ENCODE peak calls at places on chromosomes 1 and 21, in five cellular contexts. One of them, this sample, is unnamed.

GRCh38 chr1:171344473-171344820 is 30.5 kb downstream of the FMO4 start:
- DNase-seq in psoas muscle: no peak
- DNase-seq in Caco-2: no peak
- DNase-seq in neural progenitor cell: no peak
- DNase-seq in lower lobe of right lung: no peak
- DNase-seq in this sample: no peak

GRCh38 chr1:216612291-216612690 is 110.9 kb downstream of the ESRRG start:
- DNase-seq in psoas muscle: no peak
- DNase-seq in Caco-2: no peak
- DNase-seq in neural progenitor cell: no peak
- DNase-seq in lower lobe of right lung: no peak
- DNase-seq in this sample: no peak

GRCh38 chr1:176567190-176567794 is 104.3 kb downstream of the PAPPA2 start:
- DNase-seq in psoas muscle: no peak
- DNase-seq in Caco-2: no peak
- DNase-seq in neural progenitor cell: no peak
- DNase-seq in lower lobe of right lung: no peak
- DNase-seq in this sample: no peak

GRCh38 chr1:226223157-226223785 is at the start of gene MIXL1:
- DNase-seq in psoas muscle: no peak
- DNase-seq in Caco-2: no peak
- DNase-seq in neural progenitor cell: peak; percentile 37
- DNase-seq in lower lobe of right lung: no peak
- DNase-seq in this sample: no peak

GRCh38 chr1:174445351-174445750 is 2.4 kb upstream of the GPR52 start:
- DNase-seq in psoas muscle: no peak
- DNase-seq in Caco-2: no peak
- DNase-seq in neural progenitor cell: no peak
- DNase-seq in lower lobe of right lung: no peak
- DNase-seq in this sample: no peak

GRCh38 chr1:224700915-224701531 is 84.9 kb downstream of the CNIH3 start:
- DNase-seq in psoas muscle: no peak
- DNase-seq in Caco-2: no peak
- DNase-seq in neural progenitor cell: peak; percentile 71
- DNase-seq in lower lobe of right lung: no peak
- DNase-seq in this sample: no peak

GRCh38 chr21:18023099-18023498 is 203.9 kb upstream of the C21orf91 start:
- DNase-seq in psoas muscle: no peak
- DNase-seq in Caco-2: no peak
- DNase-seq in neural progenitor cell: peak; percentile 47
- DNase-seq in lower lobe of right lung: no peak
- DNase-seq in this sample: no peak

GRCh38 chr1:40780678-40781613 is 2.6 kb upstream of the KCNQ4 start:
- DNase-seq in psoas muscle: no peak
- DNase-seq in Caco-2: no peak
- DNase-seq in neural progenitor cell: no peak
- DNase-seq in lower lobe of right lung: no peak
- DNase-seq in this sample: peak; percentile 35

GRCh38 chr1:47932744-47933143 is 64.4 kb downstream of the TRABD2B start:
- DNase-seq in psoas muscle: no peak
- DNase-seq in Caco-2: no peak
- DNase-seq in neural progenitor cell: no peak
- DNase-seq in lower lobe of right lung: no peak
- DNase-seq in this sample: no peak

GRCh38 chr1:198072177-198072576 is 84.6 kb upstream of the NEK7 start:
- DNase-seq in psoas muscle: no peak
- DNase-seq in Caco-2: no peak
- DNase-seq in neural progenitor cell: no peak
- DNase-seq in lower lobe of right lung: no peak
- DNase-seq in this sample: no peak

GRCh38 chr1:10779201-10779600 is 17.2 kb downstream of the CASZ1 start:
- DNase-seq in psoas muscle: no peak
- DNase-seq in Caco-2: no peak
- DNase-seq in neural progenitor cell: no peak
- DNase-seq in lower lobe of right lung: peak; percentile 59
- DNase-seq in this sample: peak; percentile 29

GRCh38 chr1:223341111-223341510 is 22.9 kb downstream of the SUSD4 start:
- DNase-seq in psoas muscle: peak; percentile 77
- DNase-seq in Caco-2: no peak
- DNase-seq in neural progenitor cell: no peak
- DNase-seq in lower lobe of right lung: no peak
- DNase-seq in this sample: peak; percentile 57

GRCh38 chr1:6500446-6501406 is 9.3 kb upstream of the PLEKHG5 start:
- DNase-seq in psoas muscle: no peak
- DNase-seq in Caco-2: no peak
- DNase-seq in neural progenitor cell: no peak
- DNase-seq in lower lobe of right lung: no peak
- DNase-seq in this sample: no peak

GRCh38 chr1:169421309-169421708 is 6.0 kb downstream of the CCDC181 start:
- DNase-seq in psoas muscle: no peak
- DNase-seq in Caco-2: no peak
- DNase-seq in neural progenitor cell: no peak
- DNase-seq in lower lobe of right lung: no peak
- DNase-seq in this sample: no peak

GRCh38 chr1:39205781-39206464 is 1.4 kb downstream of the MACF1 start:
- DNase-seq in psoas muscle: no peak
- DNase-seq in Caco-2: no peak
- DNase-seq in neural progenitor cell: no peak
- DNase-seq in lower lobe of right lung: no peak
- DNase-seq in this sample: no peak

GRCh38 chr1:115955228-115955627 is 21.1 kb upstream of the SLC22A15 start:
- DNase-seq in psoas muscle: no peak
- DNase-seq in Caco-2: no peak
- DNase-seq in neural progenitor cell: no peak
- DNase-seq in lower lobe of right lung: no peak
- DNase-seq in this sample: no peak

GRCh38 chr1:78333426-78334012 is 157.3 kb upstream of the PTGFR start:
- DNase-seq in psoas muscle: no peak
- DNase-seq in Caco-2: no peak
- DNase-seq in neural progenitor cell: peak; percentile 40
- DNase-seq in lower lobe of right lung: no peak
- DNase-seq in this sample: no peak

GRCh38 chr1:167430849-167431242 is 87.5 kb downstream of the CD247 start:
- DNase-seq in psoas muscle: no peak
- DNase-seq in Caco-2: no peak
- DNase-seq in neural progenitor cell: no peak
- DNase-seq in lower lobe of right lung: no peak
- DNase-seq in this sample: no peak

GRCh38 chr1:115099693-115100050 is 10.4 kb upstream of the TSPAN2 start:
- DNase-seq in psoas muscle: no peak
- DNase-seq in Caco-2: no peak
- DNase-seq in neural progenitor cell: no peak
- DNase-seq in lower lobe of right lung: no peak
- DNase-seq in this sample: no peak

GRCh38 chr1:230240446-230241076 is 173.5 kb downstream of the GALNT2 start:
- DNase-seq in psoas muscle: no peak
- DNase-seq in Caco-2: no peak
- DNase-seq in neural progenitor cell: no peak
- DNase-seq in lower lobe of right lung: no peak
- DNase-seq in this sample: no peak

GRCh38 chr1:206736878-206737728 is 33.5 kb upstream of the IL19 start:
- DNase-seq in psoas muscle: no peak
- DNase-seq in Caco-2: no peak
- DNase-seq in neural progenitor cell: no peak
- DNase-seq in lower lobe of right lung: no peak
- DNase-seq in this sample: no peak

GRCh38 chr1:151510020-151510405 is 1.2 kb upstream of the CGN start:
- DNase-seq in psoas muscle: no peak
- DNase-seq in Caco-2: peak; percentile 96
- DNase-seq in neural progenitor cell: peak; percentile 71
- DNase-seq in lower lobe of right lung: no peak
- DNase-seq in this sample: no peak

GRCh38 chr1:231702804-231703203 is 76.2 kb downstream of the DISC1 start:
- DNase-seq in psoas muscle: no peak
- DNase-seq in Caco-2: no peak
- DNase-seq in neural progenitor cell: no peak
- DNase-seq in lower lobe of right lung: no peak
- DNase-seq in this sample: peak; percentile 38

GRCh38 chr1:228918335-228918734 is 183.1 kb downstream of the RHOU start:
- DNase-seq in psoas muscle: no peak
- DNase-seq in Caco-2: no peak
- DNase-seq in neural progenitor cell: no peak
- DNase-seq in lower lobe of right lung: no peak
- DNase-seq in this sample: no peak

GRCh38 chr1:212754193-212754592 is 37.4 kb downstream of the NSL1 start:
- DNase-seq in psoas muscle: no peak
- DNase-seq in Caco-2: no peak
- DNase-seq in neural progenitor cell: no peak
- DNase-seq in lower lobe of right lung: no peak
- DNase-seq in this sample: no peak

GRCh38 chr1:204335533-204335932 is 24.2 kb downstream of the PLEKHA6 start:
- DNase-seq in psoas muscle: no peak
- DNase-seq in Caco-2: no peak
- DNase-seq in neural progenitor cell: no peak
- DNase-seq in lower lobe of right lung: no peak
- DNase-seq in this sample: no peak
- TF ChIP-seq CTCF in psoas muscle: no peak
- TF ChIP-seq CTCF in Caco-2: no peak
- TF ChIP-seq CTCF in neural progenitor cell: no peak
- TF ChIP-seq CTCF in lower lobe of right lung: no peak
- TF ChIP-seq CTCF in this sample: no peak

GRCh38 chr1:59819566-59820438 is 5.1 kb downstream of the HOOK1 start:
- DNase-seq in psoas muscle: no peak
- DNase-seq in Caco-2: no peak
- DNase-seq in neural progenitor cell: no peak
- DNase-seq in lower lobe of right lung: no peak
- DNase-seq in this sample: no peak

GRCh38 chr1:59815892-59816291 is 1.1 kb downstream of the HOOK1 start:
- DNase-seq in psoas muscle: no peak
- DNase-seq in Caco-2: no peak
- DNase-seq in neural progenitor cell: no peak
- DNase-seq in lower lobe of right lung: no peak
- DNase-seq in this sample: no peak

GRCh38 chr1:59816318-59816878 is 1.6 kb downstream of the HOOK1 start:
- DNase-seq in psoas muscle: no peak
- DNase-seq in Caco-2: no peak
- DNase-seq in neural progenitor cell: no peak
- DNase-seq in lower lobe of right lung: no peak
- DNase-seq in this sample: no peak

GRCh38 chr1:59814901-59815825 is at the start of gene HOOK1:
- DNase-seq in psoas muscle: peak; percentile 46
- DNase-seq in Caco-2: peak; percentile 35
- DNase-seq in neural progenitor cell: peak; percentile 22
- DNase-seq in lower lobe of right lung: no peak
- DNase-seq in this sample: no peak

DNA sequence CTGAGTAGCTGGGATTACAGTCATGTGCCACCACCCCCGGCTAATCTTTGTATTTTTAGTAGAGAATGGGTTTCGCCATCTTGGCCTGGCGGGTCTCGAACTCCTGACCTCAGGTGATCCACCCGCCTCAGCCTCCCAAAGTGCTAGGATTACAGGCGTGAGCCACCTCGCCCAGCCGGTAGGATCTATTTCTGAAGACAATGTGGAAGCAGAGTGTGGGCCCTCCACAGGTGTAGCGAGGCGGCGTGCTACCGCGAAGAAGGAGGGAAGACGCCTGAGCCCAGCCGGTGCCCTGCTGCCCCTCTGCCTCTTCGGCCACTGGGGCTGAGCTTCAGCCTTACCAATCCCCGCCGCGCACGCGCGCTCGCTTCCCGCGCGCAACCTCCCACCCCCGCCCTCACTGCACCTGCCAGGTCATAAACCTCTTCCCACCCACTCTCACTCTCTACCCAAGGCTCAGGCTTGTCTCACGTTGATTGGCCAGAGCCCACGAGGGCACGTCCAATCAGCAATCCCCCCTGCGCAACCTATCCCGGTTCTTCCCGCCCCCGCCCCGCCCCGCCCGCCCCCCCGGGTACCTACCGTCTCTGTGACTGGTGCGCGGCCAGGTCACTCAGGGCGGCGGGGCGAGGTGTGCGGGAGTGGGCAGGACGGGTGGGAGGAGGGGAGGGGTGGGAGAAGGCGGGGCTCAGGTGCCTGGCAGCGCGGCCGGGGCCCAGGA is 409 bp upstream of the HOOK1 start:
- DNase-seq in psoas muscle: peak; percentile 63
- DNase-seq in Caco-2: peak; percentile 96
- DNase-seq in neural progenitor cell: peak; percentile 94
- DNase-seq in lower lobe of right lung: peak; percentile 90
- DNase-seq in this sample: peak; percentile 96
- H3K4me3 ChIP-seq in psoas muscle: peak overlapping the region; percentile 53
- H3K4me3 ChIP-seq in Caco-2: peak overlapping the region; percentile 83
- H3K4me3 ChIP-seq in neural progenitor cell: peak overlapping the region; percentile 54
- H3K4me3 ChIP-seq in lower lobe of right lung: peak overlapping the region; percentile 57
- H3K4me3 ChIP-seq in this sample: peak overlapping the region; percentile 96

GRCh38 chr1:67097305-67097704 is 37.5 kb downstream of the C1orf141 start:
- DNase-seq in psoas muscle: no peak
- DNase-seq in Caco-2: no peak
- DNase-seq in neural progenitor cell: peak; percentile 62
- DNase-seq in lower lobe of right lung: no peak
- DNase-seq in this sample: no peak

GRCh38 chr1:67105508-67105907 is 29.3 kb downstream of the C1orf141 start:
- DNase-seq in psoas muscle: no peak
- DNase-seq in Caco-2: no peak
- DNase-seq in neural progenitor cell: no peak
- DNase-seq in lower lobe of right lung: no peak
- DNase-seq in this sample: no peak

GRCh38 chr1:67103548-67103947 is 31.2 kb downstream of the C1orf141 start:
- DNase-seq in psoas muscle: no peak
- DNase-seq in Caco-2: no peak
- DNase-seq in neural progenitor cell: no peak
- DNase-seq in lower lobe of right lung: no peak
- DNase-seq in this sample: no peak

GRCh38 chr1:67100833-67101232 is 33.9 kb downstream of the C1orf141 start:
- DNase-seq in psoas muscle: no peak
- DNase-seq in Caco-2: no peak
- DNase-seq in neural progenitor cell: no peak
- DNase-seq in lower lobe of right lung: no peak
- DNase-seq in this sample: no peak
- TF ChIP-seq CTCF in psoas muscle: no peak
- TF ChIP-seq CTCF in Caco-2: no peak
- TF ChIP-seq CTCF in neural progenitor cell: no peak
- TF ChIP-seq CTCF in lower lobe of right lung: no peak
- TF ChIP-seq CTCF in this sample: no peak

GRCh38 chr1:27572679-27573426 is 31.1 kb downstream of the AHDC1 start:
- DNase-seq in psoas muscle: peak; percentile 81
- DNase-seq in Caco-2: no peak
- DNase-seq in neural progenitor cell: peak; percentile 65
- DNase-seq in lower lobe of right lung: no peak
- DNase-seq in this sample: no peak
- H3K4me3 ChIP-seq in psoas muscle: peak overlapping the region; percentile 51
- H3K4me3 ChIP-seq in Caco-2: no peak overlapping the region
- H3K4me3 ChIP-seq in neural progenitor cell: peak overlapping the region; percentile 36
- H3K4me3 ChIP-seq in lower lobe of right lung: no peak overlapping the region
- H3K4me3 ChIP-seq in this sample: no peak overlapping the region

DNA sequence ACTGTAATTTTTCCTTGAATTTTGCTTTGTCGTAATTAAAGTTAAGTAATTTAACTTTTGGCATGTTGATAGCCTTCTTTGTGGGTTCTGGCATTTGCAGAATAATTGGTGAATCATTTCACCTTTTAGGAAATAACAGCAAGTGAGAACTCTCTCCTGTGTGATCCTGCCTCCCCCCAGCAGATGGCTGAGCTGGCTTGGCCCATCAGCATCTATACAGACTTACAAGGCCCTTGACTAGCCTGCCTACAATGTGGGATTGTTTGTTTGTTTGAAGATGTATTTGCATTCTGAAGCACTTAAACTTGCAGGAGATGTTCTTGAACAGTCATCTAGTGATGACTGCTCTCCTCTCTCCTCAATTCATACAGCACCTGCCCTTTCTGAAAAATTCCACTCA is 55.9 kb downstream of the MACO1 start:
- DNase-seq in psoas muscle: no peak
- DNase-seq in Caco-2: no peak
- DNase-seq in neural progenitor cell: no peak
- DNase-seq in lower lobe of right lung: no peak
- DNase-seq in this sample: no peak
- TF ChIP-seq CTCF in psoas muscle: no peak
- TF ChIP-seq CTCF in Caco-2: peak; percentile 27
- TF ChIP-seq CTCF in neural progenitor cell: peak; percentile 18
- TF ChIP-seq CTCF in lower lobe of right lung: no peak
- TF ChIP-seq CTCF in this sample: no peak